ENCODE peak calls at places on chromosomes 1 and 21, in five cellular contexts. R is activated naive CD4-positive, alpha-beta T cell; C is cerebellar cortex; P is NCI-H1417; X is psoas muscle. Q is an unnamed sample.

GRCh38 chr1:25676488-25676887 is 59.9 kb downstream of the MAN1C1 start:
- DNase-seq in R (no peak), C (peak), P (peak), X (no peak), Q (peak)

GRCh38 chr21:44354775-44355771 is 1.7 kb downstream of the TRPM2 start:
- DNase-seq in R (no peak), C (no peak), P (no peak), X (no peak), Q (no peak)

GRCh38 chr1:223202376-223202775 is 59.3 kb upstream of the TLR5 start:
- DNase-seq in R (no peak), C (no peak), P (no peak), X (no peak), Q (no peak)

GRCh38 chr21:45100866-45101265 is 26.5 kb downstream of the ADARB1 start:
- DNase-seq in R (no peak), C (no peak), P (no peak), X (no peak), Q (no peak)

GRCh38 chr1:233491953-233492627 is 121.8 kb upstream of the KCNK1 start:
- DNase-seq in R (no peak), C (no peak), P (no peak), X (no peak), Q (no peak)

GRCh38 chr1:153540394-153541361 is at the start of gene S100A5:
- DNase-seq in R (peak), C (no peak), P (no peak), X (no peak), Q (no peak)

GRCh38 chr1:41330588-41331545 is 30.4 kb upstream of the FOXO6 start:
- DNase-seq in R (no peak), C (no peak), P (no peak), X (no peak), Q (no peak)

GRCh38 chr1:154485106-154485505 is 16.9 kb upstream of the TDRD10 start:
- DNase-seq in R (no peak), C (no peak), P (no peak), X (no peak), Q (no peak)

GRCh38 chr1:9376886-9377333 is 84.2 kb downstream of the SPSB1 start:
- DNase-seq in R (no peak), C (no peak), P (no peak), X (peak), Q (no peak)

GRCh38 chr1:248828845-248829244 is 3.1 kb upstream of the SH3BP5L start:
- DNase-seq in R (no peak), C (no peak), P (no peak), X (no peak), Q (no peak)

GRCh38 chr1:64906447-64906846 is 59.9 kb downstream of the JAK1 start:
- DNase-seq in R (no peak), C (no peak), P (no peak), X (no peak), Q (no peak)

GRCh38 chr1:30109853-30110252 is 613.5 kb downstream of the MATN1 start:
- DNase-seq in R (no peak), C (peak), P (no peak), X (no peak), Q (no peak)

GRCh38 chr21:29318354-29318753 is 19.6 kb downstream of the BACH1 start:
- DNase-seq in R (no peak), C (no peak), P (peak), X (no peak), Q (no peak)

GRCh38 chr1:233905416-233906051 is 1.1 kb downstream of the SLC35F3 start:
- DNase-seq in R (no peak), C (peak), P (no peak), X (no peak), Q (no peak)

GRCh38 chr1:115837386-115837761 is 3.6 kb downstream of the NHLH2 start:
- DNase-seq in R (no peak), C (no peak), P (no peak), X (no peak), Q (no peak)